ENCODE peak calls at places on chromosome 15, in five cellular contexts. Y is effector CD4-positive, alpha-beta T cell; D is adipocyte; X is AG09319; E is KBM-7. B is an unnamed sample.

GRCh38 chr15:35559683-35560082 is 13.7 kb upstream of the DPH6 start:
- DNase-seq in D (no peak), E (no peak), X (no peak), Y (no peak), B (no peak)

GRCh38 chr15:87949214-87949933 is 307.2 kb downstream of the NTRK3 start:
- DNase-seq in X (no peak), Y (no peak), E (no peak), D (no peak), B (no peak)

GRCh38 chr15:48858401-48858800 is 19.5 kb upstream of the EID1 start:
- DNase-seq in E (peak; percentile 26), D (peak; percentile 37), Y (no peak), X (no peak), B (no peak)

GRCh38 chr15:43465105-43465504 is 27.9 kb downstream of the TP53BP1 start:
- DNase-seq in E (no peak), X (peak; percentile 59), Y (no peak), D (peak; percentile 95), B (peak; percentile 39)

GRCh38 chr15:59350421-59350732 is 22.3 kb downstream of the MYO1E start:
- DNase-seq in Y (no peak), X (no peak), E (no peak), D (no peak), B (no peak)

GRCh38 chr15:76756371-76756770 is 148.8 kb downstream of the SCAPER start:
- DNase-seq in D (peak; percentile 19), Y (no peak), X (no peak), E (no peak), B (no peak)

GRCh38 chr15:70008697-70009285 is 88.9 kb downstream of the TLE3 start:
- DNase-seq in D (no peak), Y (no peak), X (no peak), E (no peak), B (no peak)

GRCh38 chr15:65221708-65222107 is 10.4 kb upstream of the CILP start:
- DNase-seq in Y (no peak), D (no peak), E (no peak), X (no peak), B (no peak)

GRCh38 chr15:36737430-36737891 is 158.0 kb downstream of the CDIN1 start:
- DNase-seq in Y (no peak), D (peak; percentile 24), X (peak; percentile 11), E (no peak), B (no peak)

GRCh38 chr15:99981223-99981647 is 248.0 kb upstream of the LYSMD4 start:
- DNase-seq in Y (no peak), X (no peak), D (no peak), E (no peak), B (no peak)

GRCh38 chr15:70023064-70023768 is 74.5 kb downstream of the TLE3 start:
- DNase-seq in Y (peak; percentile 49), E (peak; percentile 79), X (no peak), D (peak; percentile 39), B (peak; percentile 72)

GRCh38 chr15:57376695-57377477 is 581 bp downstream of the CGNL1 start:
- DNase-seq in E (no peak), D (peak; percentile 33), X (no peak), Y (no peak), B (no peak)

GRCh38 chr15:56765252-56765651 is 31.9 kb upstream of the ZNF280D start:
- DNase-seq in X (no peak), Y (no peak), D (peak; percentile 63), E (peak; percentile 80), B (no peak)

GRCh38 chr15:35557544-35557943 is 11.6 kb upstream of the DPH6 start:
- DNase-seq in Y (no peak), D (peak; percentile 51), X (peak; percentile 48), E (no peak), B (no peak)

GRCh38 chr15:97976129-97976528 is 15.6 kb downstream of the ARRDC4 start:
- DNase-seq in X (no peak), D (no peak), E (no peak), Y (no peak), B (no peak)

GRCh38 chr15:90603893-90604292 is 74.2 kb downstream of the CRTC3 start:
- DNase-seq in Y (peak; percentile 31), D (peak; percentile 7), X (no peak), E (peak; percentile 54), B (no peak)

GRCh38 chr15:73305331-73306211 is 63.2 kb downstream of the HCN4 start:
- DNase-seq in E (peak; percentile 74), X (peak; percentile 16), Y (no peak), D (peak; percentile 75), B (no peak)

GRCh38 chr15:40859206-40859851 is 14.7 kb downstream of the RHOV start:
- DNase-seq in X (peak; percentile 15), D (peak; percentile 74), E (peak; percentile 87), Y (peak; percentile 78), B (no peak)

GRCh38 chr15:64251121-64251520 is 88.3 kb upstream of the PPIB start:
- DNase-seq in X (no peak), D (peak; percentile 16), Y (no peak), E (no peak), B (no peak)

GRCh38 chr15:75104804-75105557 is 81.6 kb downstream of the PPCDC start:
- DNase-seq in X (peak; percentile 82), D (peak; percentile 96), E (peak; percentile 100), Y (no peak), B (peak; percentile 70)

GRCh38 chr15:79897380-79897678 is 515 bp upstream of the MTHFS start:
- DNase-seq in Y (no peak), D (no peak), X (no peak), E (no peak), B (no peak)

GRCh38 chr15:88769161-88769971 is 33.9 kb upstream of the ACAN start:
- DNase-seq in D (peak; percentile 32), Y (no peak), E (no peak), X (no peak), B (no peak)

GRCh38 chr15:95440712-95441111 is 889.8 kb upstream of the NR2F2 start:
- DNase-seq in X (no peak), D (no peak), E (no peak), Y (no peak), B (no peak)

GRCh38 chr15:72117448-72117697 is 577 bp downstream of the MYO9A start:
- DNase-seq in Y (peak; percentile 59), E (peak; percentile 93), D (peak; percentile 94), X (peak; percentile 57), B (no peak)

GRCh38 chr15:62618432-62618831 is 424.1 kb upstream of the TPM1 start:
- DNase-seq in E (no peak), Y (no peak), X (peak; percentile 24), D (peak; percentile 78), B (no peak)

GRCh38 chr15:60070838-60071493 is 66.9 kb downstream of the FOXB1 start:
- DNase-seq in E (no peak), Y (no peak), X (no peak), D (peak; percentile 85), B (no peak)

GRCh38 chr15:75042730-75043508 is 19.5 kb downstream of the PPCDC start:
- DNase-seq in X (no peak), Y (peak; percentile 11), D (peak; percentile 47), E (peak; percentile 100), B (peak; percentile 94)

GRCh38 chr15:41490355-41490754 is 3.3 kb upstream of the ITPKA start:
- DNase-seq in Y (no peak), X (peak; percentile 86), E (peak; percentile 37), D (peak; percentile 92), B (peak; percentile 31)

GRCh38 chr15:73658645-73659044 is 25.5 kb upstream of the NPTN start:
- DNase-seq in Y (no peak), X (no peak), E (no peak), D (no peak), B (no peak)

GRCh38 chr15:76936671-76937070 is 5.1 kb downstream of the RCN2 start:
- DNase-seq in X (no peak), D (no peak), Y (no peak), E (no peak), B (no peak)

GRCh38 chr15:92949604-92950249 is 49.6 kb downstream of the CHD2 start:
- DNase-seq in E (peak; percentile 23), X (no peak), Y (no peak), D (no peak), B (no peak)

GRCh38 chr15:48682949-48683651 is 37.6 kb upstream of the FBN1 start:
- DNase-seq in Y (no peak), D (peak; percentile 78), X (peak; percentile 75), E (no peak), B (no peak)

GRCh38 chr15:87099916-87100315 is 1020.2 kb downstream of the AGBL1 start:
- DNase-seq in E (no peak), Y (no peak), D (no peak), X (no peak), B (no peak)